ENCODE peak calls at places on chromosomes 13 and 19, in five cellular contexts. One of them, this sample, is unnamed.

GRCh38 chr13:31631071-31631470 is 108.3 kb upstream of the RXFP2 start:
- DNase-seq in anterior cingulate cortex: no peak
- DNase-seq in choroid plexus epithelial cell: no peak
- DNase-seq in iris pigment epithelial cell: no peak
- DNase-seq in activated CD4-positive, alpha-beta T cell treated with anti-CD3 and anti-CD28 coated beads, Interleukin-2, amount 50 U/mL, for 1 hour: no peak
- DNase-seq in this sample: no peak

GRCh38 chr13:47252627-47253026 is 355.8 kb upstream of the HTR2A start:
- DNase-seq in activated CD4-positive, alpha-beta T cell treated with anti-CD3 and anti-CD28 coated beads, Interleukin-2, amount 50 U/mL, for 1 hour: no peak
- DNase-seq in choroid plexus epithelial cell: no peak
- DNase-seq in iris pigment epithelial cell: no peak
- DNase-seq in anterior cingulate cortex: no peak
- DNase-seq in this sample: no peak

GRCh38 chr13:83753912-83754624 is 128.2 kb downstream of the SLITRK1 start:
- DNase-seq in activated CD4-positive, alpha-beta T cell treated with anti-CD3 and anti-CD28 coated beads, Interleukin-2, amount 50 U/mL, for 1 hour: no peak
- DNase-seq in anterior cingulate cortex: no peak
- DNase-seq in iris pigment epithelial cell: peak; percentile 55
- DNase-seq in choroid plexus epithelial cell: peak; percentile 22
- DNase-seq in this sample: no peak

GRCh38 chr19:57850553-57851017 is 926 bp downstream of the ZNF587 start:
- DNase-seq in anterior cingulate cortex: no peak
- DNase-seq in choroid plexus epithelial cell: peak; percentile 54
- DNase-seq in activated CD4-positive, alpha-beta T cell treated with anti-CD3 and anti-CD28 coated beads, Interleukin-2, amount 50 U/mL, for 1 hour: no peak
- DNase-seq in iris pigment epithelial cell: peak; percentile 71
- DNase-seq in this sample: no peak

GRCh38 chr19:55179570-55180484 is at the start of gene SYT5:
- DNase-seq in activated CD4-positive, alpha-beta T cell treated with anti-CD3 and anti-CD28 coated beads, Interleukin-2, amount 50 U/mL, for 1 hour: peak; percentile 66
- DNase-seq in choroid plexus epithelial cell: peak; percentile 31
- DNase-seq in anterior cingulate cortex: peak; percentile 29
- DNase-seq in iris pigment epithelial cell: no peak
- DNase-seq in this sample: peak; percentile 23

GRCh38 chr13:29887651-29888050 is 37.2 kb upstream of the UBL3 start:
- DNase-seq in iris pigment epithelial cell: no peak
- DNase-seq in anterior cingulate cortex: no peak
- DNase-seq in choroid plexus epithelial cell: no peak
- DNase-seq in activated CD4-positive, alpha-beta T cell treated with anti-CD3 and anti-CD28 coated beads, Interleukin-2, amount 50 U/mL, for 1 hour: no peak
- DNase-seq in this sample: no peak

GRCh38 chr13:33319859-33320258 is 34.3 kb upstream of the STARD13 start:
- DNase-seq in choroid plexus epithelial cell: no peak
- DNase-seq in iris pigment epithelial cell: no peak
- DNase-seq in activated CD4-positive, alpha-beta T cell treated with anti-CD3 and anti-CD28 coated beads, Interleukin-2, amount 50 U/mL, for 1 hour: no peak
- DNase-seq in anterior cingulate cortex: no peak
- DNase-seq in this sample: no peak

GRCh38 chr13:67119481-67119883 is 110.7 kb downstream of the PCDH9 start:
- DNase-seq in iris pigment epithelial cell: peak; percentile 99
- DNase-seq in activated CD4-positive, alpha-beta T cell treated with anti-CD3 and anti-CD28 coated beads, Interleukin-2, amount 50 U/mL, for 1 hour: no peak
- DNase-seq in choroid plexus epithelial cell: peak; percentile 97
- DNase-seq in anterior cingulate cortex: no peak
- DNase-seq in this sample: no peak

GRCh38 chr19:10797541-10798256 is 38.3 kb downstream of the TMED1 start:
- DNase-seq in iris pigment epithelial cell: peak; percentile 28
- DNase-seq in anterior cingulate cortex: peak; percentile 44
- DNase-seq in activated CD4-positive, alpha-beta T cell treated with anti-CD3 and anti-CD28 coated beads, Interleukin-2, amount 50 U/mL, for 1 hour: peak; percentile 77
- DNase-seq in choroid plexus epithelial cell: peak; percentile 29
- DNase-seq in this sample: no peak

GRCh38 chr13:74361274-74361673 is 227.1 kb upstream of the KLF12 start:
- DNase-seq in anterior cingulate cortex: no peak
- DNase-seq in choroid plexus epithelial cell: no peak
- DNase-seq in iris pigment epithelial cell: no peak
- DNase-seq in activated CD4-positive, alpha-beta T cell treated with anti-CD3 and anti-CD28 coated beads, Interleukin-2, amount 50 U/mL, for 1 hour: no peak
- DNase-seq in this sample: no peak

GRCh38 chr19:43380008-43380407 is 26.5 kb downstream of the CD177 start:
- DNase-seq in choroid plexus epithelial cell: no peak
- DNase-seq in iris pigment epithelial cell: no peak
- DNase-seq in activated CD4-positive, alpha-beta T cell treated with anti-CD3 and anti-CD28 coated beads, Interleukin-2, amount 50 U/mL, for 1 hour: no peak
- DNase-seq in anterior cingulate cortex: no peak
- DNase-seq in this sample: no peak

GRCh38 chr13:110799246-110800236 is 86.0 kb downstream of the ING1 start:
- DNase-seq in iris pigment epithelial cell: peak; percentile 66
- DNase-seq in anterior cingulate cortex: peak; percentile 20
- DNase-seq in choroid plexus epithelial cell: peak; percentile 73
- DNase-seq in activated CD4-positive, alpha-beta T cell treated with anti-CD3 and anti-CD28 coated beads, Interleukin-2, amount 50 U/mL, for 1 hour: no peak
- DNase-seq in this sample: no peak

GRCh38 chr13:112903606-112904195 is 65.3 kb upstream of the MCF2L start:
- DNase-seq in anterior cingulate cortex: no peak
- DNase-seq in activated CD4-positive, alpha-beta T cell treated with anti-CD3 and anti-CD28 coated beads, Interleukin-2, amount 50 U/mL, for 1 hour: no peak
- DNase-seq in iris pigment epithelial cell: no peak
- DNase-seq in choroid plexus epithelial cell: no peak
- DNase-seq in this sample: peak; percentile 91

GRCh38 chr19:38194061-38194701 is 29.8 kb downstream of the DPF1 start:
- DNase-seq in activated CD4-positive, alpha-beta T cell treated with anti-CD3 and anti-CD28 coated beads, Interleukin-2, amount 50 U/mL, for 1 hour: no peak
- DNase-seq in choroid plexus epithelial cell: no peak
- DNase-seq in iris pigment epithelial cell: no peak
- DNase-seq in anterior cingulate cortex: no peak
- DNase-seq in this sample: peak; percentile 73

GRCh38 chr13:76795701-76796695 is 90.2 kb downstream of the KCTD12 start:
- DNase-seq in anterior cingulate cortex: no peak
- DNase-seq in activated CD4-positive, alpha-beta T cell treated with anti-CD3 and anti-CD28 coated beads, Interleukin-2, amount 50 U/mL, for 1 hour: no peak
- DNase-seq in iris pigment epithelial cell: peak; percentile 56
- DNase-seq in choroid plexus epithelial cell: peak; percentile 39
- DNase-seq in this sample: peak; percentile 15

GRCh38 chr13:33394294-33394932 is 108.9 kb upstream of the STARD13 start:
- DNase-seq in anterior cingulate cortex: no peak
- DNase-seq in iris pigment epithelial cell: no peak
- DNase-seq in choroid plexus epithelial cell: no peak
- DNase-seq in activated CD4-positive, alpha-beta T cell treated with anti-CD3 and anti-CD28 coated beads, Interleukin-2, amount 50 U/mL, for 1 hour: no peak
- DNase-seq in this sample: no peak

GRCh38 chr13:50422181-50423148 is 407.2 kb downstream of the KCNRG start:
- DNase-seq in choroid plexus epithelial cell: no peak
- DNase-seq in iris pigment epithelial cell: no peak
- DNase-seq in activated CD4-positive, alpha-beta T cell treated with anti-CD3 and anti-CD28 coated beads, Interleukin-2, amount 50 U/mL, for 1 hour: no peak
- DNase-seq in anterior cingulate cortex: no peak
- DNase-seq in this sample: no peak

GRCh38 chr13:33078268-33078667 is 62.0 kb downstream of the KL start:
- DNase-seq in iris pigment epithelial cell: no peak
- DNase-seq in anterior cingulate cortex: no peak
- DNase-seq in activated CD4-positive, alpha-beta T cell treated with anti-CD3 and anti-CD28 coated beads, Interleukin-2, amount 50 U/mL, for 1 hour: no peak
- DNase-seq in choroid plexus epithelial cell: no peak
- DNase-seq in this sample: no peak

GRCh38 chr13:32903720-32904119 is 112.5 kb upstream of the KL start:
- DNase-seq in iris pigment epithelial cell: no peak
- DNase-seq in anterior cingulate cortex: no peak
- DNase-seq in activated CD4-positive, alpha-beta T cell treated with anti-CD3 and anti-CD28 coated beads, Interleukin-2, amount 50 U/mL, for 1 hour: no peak
- DNase-seq in choroid plexus epithelial cell: no peak
- DNase-seq in this sample: no peak

GRCh38 chr13:37409756-37410155 is 188.8 kb downstream of the POSTN start:
- DNase-seq in choroid plexus epithelial cell: peak; percentile 24
- DNase-seq in anterior cingulate cortex: no peak
- DNase-seq in iris pigment epithelial cell: peak; percentile 69
- DNase-seq in activated CD4-positive, alpha-beta T cell treated with anti-CD3 and anti-CD28 coated beads, Interleukin-2, amount 50 U/mL, for 1 hour: no peak
- DNase-seq in this sample: no peak

GRCh38 chr13:112510002-112510780 is 77.8 kb downstream of the TUBGCP3 start:
- DNase-seq in choroid plexus epithelial cell: peak; percentile 83
- DNase-seq in iris pigment epithelial cell: peak; percentile 76
- DNase-seq in activated CD4-positive, alpha-beta T cell treated with anti-CD3 and anti-CD28 coated beads, Interleukin-2, amount 50 U/mL, for 1 hour: no peak
- DNase-seq in anterior cingulate cortex: peak; percentile 27
- DNase-seq in this sample: peak; percentile 40

GRCh38 chr13:42495256-42495655 is 78.7 kb upstream of the TNFSF11 start:
- DNase-seq in iris pigment epithelial cell: peak; percentile 77
- DNase-seq in anterior cingulate cortex: no peak
- DNase-seq in choroid plexus epithelial cell: peak; percentile 43
- DNase-seq in activated CD4-positive, alpha-beta T cell treated with anti-CD3 and anti-CD28 coated beads, Interleukin-2, amount 50 U/mL, for 1 hour: no peak
- DNase-seq in this sample: no peak

GRCh38 chr19:6613711-6614110 is 22.8 kb upstream of the CD70 start:
- DNase-seq in activated CD4-positive, alpha-beta T cell treated with anti-CD3 and anti-CD28 coated beads, Interleukin-2, amount 50 U/mL, for 1 hour: no peak
- DNase-seq in iris pigment epithelial cell: peak; percentile 65
- DNase-seq in anterior cingulate cortex: no peak
- DNase-seq in choroid plexus epithelial cell: no peak
- DNase-seq in this sample: no peak

GRCh38 chr13:111431241-111431640 is 110.8 kb downstream of the TEX29 start:
- DNase-seq in choroid plexus epithelial cell: no peak
- DNase-seq in anterior cingulate cortex: no peak
- DNase-seq in activated CD4-positive, alpha-beta T cell treated with anti-CD3 and anti-CD28 coated beads, Interleukin-2, amount 50 U/mL, for 1 hour: no peak
- DNase-seq in iris pigment epithelial cell: no peak
- DNase-seq in this sample: peak; percentile 75

GRCh38 chr19:40398417-40399056 is 8.6 kb upstream of the HIPK4 start:
- DNase-seq in choroid plexus epithelial cell: peak; percentile 49
- DNase-seq in anterior cingulate cortex: peak; percentile 10
- DNase-seq in activated CD4-positive, alpha-beta T cell treated with anti-CD3 and anti-CD28 coated beads, Interleukin-2, amount 50 U/mL, for 1 hour: peak; percentile 63
- DNase-seq in iris pigment epithelial cell: peak; percentile 53
- DNase-seq in this sample: no peak

GRCh38 chr13:90518398-90518797 is 829.1 kb upstream of the MIR17HG start:
- DNase-seq in activated CD4-positive, alpha-beta T cell treated with anti-CD3 and anti-CD28 coated beads, Interleukin-2, amount 50 U/mL, for 1 hour: no peak
- DNase-seq in iris pigment epithelial cell: no peak
- DNase-seq in anterior cingulate cortex: no peak
- DNase-seq in choroid plexus epithelial cell: no peak
- DNase-seq in this sample: no peak

GRCh38 chr19:15432629-15433518 is 14.1 kb upstream of the AKAP8L start:
- DNase-seq in choroid plexus epithelial cell: peak; percentile 93
- DNase-seq in activated CD4-positive, alpha-beta T cell treated with anti-CD3 and anti-CD28 coated beads, Interleukin-2, amount 50 U/mL, for 1 hour: peak; percentile 92
- DNase-seq in anterior cingulate cortex: peak; percentile 92
- DNase-seq in iris pigment epithelial cell: peak; percentile 95
- DNase-seq in this sample: peak; percentile 91

GRCh38 chr13:52738719-52739467 is 727 bp downstream of the CNMD start:
- DNase-seq in choroid plexus epithelial cell: no peak
- DNase-seq in iris pigment epithelial cell: no peak
- DNase-seq in anterior cingulate cortex: peak; percentile 25
- DNase-seq in activated CD4-positive, alpha-beta T cell treated with anti-CD3 and anti-CD28 coated beads, Interleukin-2, amount 50 U/mL, for 1 hour: no peak
- DNase-seq in this sample: no peak

GRCh38 chr13:112194579-112194978 is 127.6 kb downstream of the SOX1 start:
- DNase-seq in iris pigment epithelial cell: no peak
- DNase-seq in activated CD4-positive, alpha-beta T cell treated with anti-CD3 and anti-CD28 coated beads, Interleukin-2, amount 50 U/mL, for 1 hour: no peak
- DNase-seq in choroid plexus epithelial cell: no peak
- DNase-seq in anterior cingulate cortex: no peak
- DNase-seq in this sample: no peak

This sample was measured in NCI-H345.